ENCODE peak calls at places on chromosomes 7 and 10, in eight cellular contexts. One of them, this sample, is unnamed.

GRCh38 chr7:29107056-29107455 is 39.3 kb downstream of the CPVL start:
- DNase-seq in nucleus accumbens: no peak
- DNase-seq in stimulated activated CD4-positive, alpha-beta T cell treated with anti-CD3 and anti-CD28 coated beads, Interleukin-4, amount 100 ng/mL, for 1 hour: no peak
- DNase-seq in NCI-H1105 treated with DMSO at 0.1 percent for 48 hours: no peak
- DNase-seq in cardiac muscle cell: no peak
- DNase-seq in CD8-positive, alpha-beta memory T cell: no peak
- DNase-seq in brain pericyte: no peak
- DNase-seq in Jurkat, Clone E6-1: no peak
- DNase-seq in this sample: no peak

GRCh38 chr7:42238709-42239395 is 1.8 kb upstream of the GLI3 start:
- DNase-seq in NCI-H1105 treated with DMSO at 0.1 percent for 48 hours: no peak
- DNase-seq in nucleus accumbens: no peak
- DNase-seq in Jurkat, Clone E6-1: no peak
- DNase-seq in CD8-positive, alpha-beta memory T cell: no peak
- DNase-seq in brain pericyte: peak; percentile 45
- DNase-seq in cardiac muscle cell: no peak
- DNase-seq in stimulated activated CD4-positive, alpha-beta T cell treated with anti-CD3 and anti-CD28 coated beads, Interleukin-4, amount 100 ng/mL, for 1 hour: no peak
- DNase-seq in this sample: no peak

GRCh38 chr10:69901022-69901421 is 99.3 kb downstream of the COL13A1 start:
- DNase-seq in NCI-H1105 treated with DMSO at 0.1 percent for 48 hours: no peak
- DNase-seq in CD8-positive, alpha-beta memory T cell: no peak
- DNase-seq in stimulated activated CD4-positive, alpha-beta T cell treated with anti-CD3 and anti-CD28 coated beads, Interleukin-4, amount 100 ng/mL, for 1 hour: no peak
- DNase-seq in Jurkat, Clone E6-1: peak; percentile 92
- DNase-seq in cardiac muscle cell: no peak
- DNase-seq in brain pericyte: no peak
- DNase-seq in nucleus accumbens: no peak
- DNase-seq in this sample: no peak

GRCh38 chr7:119026391-119026790 is 801.9 kb downstream of the ANKRD7 start:
- DNase-seq in NCI-H1105 treated with DMSO at 0.1 percent for 48 hours: no peak
- DNase-seq in Jurkat, Clone E6-1: no peak
- DNase-seq in CD8-positive, alpha-beta memory T cell: no peak
- DNase-seq in brain pericyte: no peak
- DNase-seq in nucleus accumbens: no peak
- DNase-seq in stimulated activated CD4-positive, alpha-beta T cell treated with anti-CD3 and anti-CD28 coated beads, Interleukin-4, amount 100 ng/mL, for 1 hour: no peak
- DNase-seq in cardiac muscle cell: no peak
- DNase-seq in this sample: no peak

GRCh38 chr10:52491246-52492000 is 177.3 kb downstream of the DKK1 start:
- DNase-seq in brain pericyte: no peak
- DNase-seq in CD8-positive, alpha-beta memory T cell: no peak
- DNase-seq in nucleus accumbens: no peak
- DNase-seq in cardiac muscle cell: no peak
- DNase-seq in Jurkat, Clone E6-1: no peak
- DNase-seq in NCI-H1105 treated with DMSO at 0.1 percent for 48 hours: no peak
- DNase-seq in stimulated activated CD4-positive, alpha-beta T cell treated with anti-CD3 and anti-CD28 coated beads, Interleukin-4, amount 100 ng/mL, for 1 hour: no peak
- DNase-seq in this sample: no peak

GRCh38 chr7:69864283-69864682 is 266.0 kb downstream of the AUTS2 start:
- DNase-seq in NCI-H1105 treated with DMSO at 0.1 percent for 48 hours: peak; percentile 50
- DNase-seq in cardiac muscle cell: no peak
- DNase-seq in nucleus accumbens: no peak
- DNase-seq in stimulated activated CD4-positive, alpha-beta T cell treated with anti-CD3 and anti-CD28 coated beads, Interleukin-4, amount 100 ng/mL, for 1 hour: no peak
- DNase-seq in Jurkat, Clone E6-1: no peak
- DNase-seq in CD8-positive, alpha-beta memory T cell: no peak
- DNase-seq in brain pericyte: no peak
- DNase-seq in this sample: no peak

GRCh38 chr7:155344618-155345433 is 47.1 kb downstream of the INSIG1 start:
- DNase-seq in nucleus accumbens: peak; percentile 72
- DNase-seq in CD8-positive, alpha-beta memory T cell: peak; percentile 78
- DNase-seq in cardiac muscle cell: peak; percentile 82
- DNase-seq in NCI-H1105 treated with DMSO at 0.1 percent for 48 hours: peak; percentile 78
- DNase-seq in stimulated activated CD4-positive, alpha-beta T cell treated with anti-CD3 and anti-CD28 coated beads, Interleukin-4, amount 100 ng/mL, for 1 hour: peak; percentile 83
- DNase-seq in Jurkat, Clone E6-1: peak; percentile 78
- DNase-seq in brain pericyte: peak; percentile 36
- DNase-seq in this sample: peak; percentile 79

GRCh38 chr7:141156446-141156845 is 82.6 kb downstream of the TMEM178B start:
- DNase-seq in Jurkat, Clone E6-1: no peak
- DNase-seq in nucleus accumbens: no peak
- DNase-seq in cardiac muscle cell: no peak
- DNase-seq in NCI-H1105 treated with DMSO at 0.1 percent for 48 hours: no peak
- DNase-seq in brain pericyte: no peak
- DNase-seq in CD8-positive, alpha-beta memory T cell: no peak
- DNase-seq in stimulated activated CD4-positive, alpha-beta T cell treated with anti-CD3 and anti-CD28 coated beads, Interleukin-4, amount 100 ng/mL, for 1 hour: no peak
- DNase-seq in this sample: no peak

GRCh38 chr7:46461334-46461777 is 540.3 kb upstream of the IGFBP3 start:
- DNase-seq in CD8-positive, alpha-beta memory T cell: no peak
- DNase-seq in Jurkat, Clone E6-1: no peak
- DNase-seq in stimulated activated CD4-positive, alpha-beta T cell treated with anti-CD3 and anti-CD28 coated beads, Interleukin-4, amount 100 ng/mL, for 1 hour: no peak
- DNase-seq in NCI-H1105 treated with DMSO at 0.1 percent for 48 hours: no peak
- DNase-seq in nucleus accumbens: no peak
- DNase-seq in cardiac muscle cell: no peak
- DNase-seq in brain pericyte: no peak
- DNase-seq in this sample: no peak

GRCh38 chr7:112162161-112163020 is 43.8 kb downstream of the DOCK4 start:
- DNase-seq in Jurkat, Clone E6-1: no peak
- DNase-seq in CD8-positive, alpha-beta memory T cell: no peak
- DNase-seq in NCI-H1105 treated with DMSO at 0.1 percent for 48 hours: peak; percentile 65
- DNase-seq in stimulated activated CD4-positive, alpha-beta T cell treated with anti-CD3 and anti-CD28 coated beads, Interleukin-4, amount 100 ng/mL, for 1 hour: no peak
- DNase-seq in brain pericyte: peak; percentile 51
- DNase-seq in cardiac muscle cell: peak; percentile 68
- DNase-seq in nucleus accumbens: peak; percentile 79
- DNase-seq in this sample: no peak

GRCh38 chr10:113853577-113854018 is 284 bp downstream of the DCLRE1A start:
- DNase-seq in CD8-positive, alpha-beta memory T cell: no peak
- DNase-seq in Jurkat, Clone E6-1: no peak
- DNase-seq in stimulated activated CD4-positive, alpha-beta T cell treated with anti-CD3 and anti-CD28 coated beads, Interleukin-4, amount 100 ng/mL, for 1 hour: no peak
- DNase-seq in cardiac muscle cell: no peak
- DNase-seq in NCI-H1105 treated with DMSO at 0.1 percent for 48 hours: no peak
- DNase-seq in nucleus accumbens: no peak
- DNase-seq in brain pericyte: no peak
- DNase-seq in this sample: no peak

GRCh38 chr10:95485445-95485844 is 75.7 kb downstream of the SORBS1 start:
- DNase-seq in cardiac muscle cell: no peak
- DNase-seq in NCI-H1105 treated with DMSO at 0.1 percent for 48 hours: no peak
- DNase-seq in brain pericyte: no peak
- DNase-seq in stimulated activated CD4-positive, alpha-beta T cell treated with anti-CD3 and anti-CD28 coated beads, Interleukin-4, amount 100 ng/mL, for 1 hour: no peak
- DNase-seq in CD8-positive, alpha-beta memory T cell: no peak
- DNase-seq in nucleus accumbens: no peak
- DNase-seq in Jurkat, Clone E6-1: no peak
- DNase-seq in this sample: no peak

GRCh38 chr10:14468022-14468421 is 137.3 kb upstream of the FRMD4A start:
- DNase-seq in Jurkat, Clone E6-1: no peak
- DNase-seq in stimulated activated CD4-positive, alpha-beta T cell treated with anti-CD3 and anti-CD28 coated beads, Interleukin-4, amount 100 ng/mL, for 1 hour: no peak
- DNase-seq in cardiac muscle cell: no peak
- DNase-seq in nucleus accumbens: no peak
- DNase-seq in brain pericyte: no peak
- DNase-seq in NCI-H1105 treated with DMSO at 0.1 percent for 48 hours: peak; percentile 85
- DNase-seq in CD8-positive, alpha-beta memory T cell: no peak
- DNase-seq in this sample: no peak

GRCh38 chr10:60208676-60209269 is 180.9 kb downstream of the ANK3 start:
- DNase-seq in Jurkat, Clone E6-1: peak; percentile 9
- DNase-seq in NCI-H1105 treated with DMSO at 0.1 percent for 48 hours: peak; percentile 24
- DNase-seq in cardiac muscle cell: peak; percentile 54
- DNase-seq in brain pericyte: no peak
- DNase-seq in CD8-positive, alpha-beta memory T cell: no peak
- DNase-seq in nucleus accumbens: no peak
- DNase-seq in stimulated activated CD4-positive, alpha-beta T cell treated with anti-CD3 and anti-CD28 coated beads, Interleukin-4, amount 100 ng/mL, for 1 hour: no peak
- DNase-seq in this sample: no peak

GRCh38 chr10:49113741-49114141 is 1.6 kb downstream of the VSTM4 start:
- DNase-seq in Jurkat, Clone E6-1: no peak
- DNase-seq in stimulated activated CD4-positive, alpha-beta T cell treated with anti-CD3 and anti-CD28 coated beads, Interleukin-4, amount 100 ng/mL, for 1 hour: no peak
- DNase-seq in nucleus accumbens: no peak
- DNase-seq in brain pericyte: no peak
- DNase-seq in NCI-H1105 treated with DMSO at 0.1 percent for 48 hours: no peak
- DNase-seq in cardiac muscle cell: no peak
- DNase-seq in CD8-positive, alpha-beta memory T cell: no peak
- DNase-seq in this sample: no peak

GRCh38 chr10:71038234-71038633 is 149.9 kb upstream of the PCBD1 start:
- DNase-seq in CD8-positive, alpha-beta memory T cell: no peak
- DNase-seq in NCI-H1105 treated with DMSO at 0.1 percent for 48 hours: no peak
- DNase-seq in stimulated activated CD4-positive, alpha-beta T cell treated with anti-CD3 and anti-CD28 coated beads, Interleukin-4, amount 100 ng/mL, for 1 hour: no peak
- DNase-seq in nucleus accumbens: no peak
- DNase-seq in cardiac muscle cell: no peak
- DNase-seq in brain pericyte: no peak
- DNase-seq in Jurkat, Clone E6-1: no peak
- DNase-seq in this sample: no peak

GRCh38 chr10:105159268-105159667 is 518.2 kb downstream of the SORCS3 start:
- DNase-seq in Jurkat, Clone E6-1: no peak
- DNase-seq in NCI-H1105 treated with DMSO at 0.1 percent for 48 hours: no peak
- DNase-seq in brain pericyte: no peak
- DNase-seq in stimulated activated CD4-positive, alpha-beta T cell treated with anti-CD3 and anti-CD28 coated beads, Interleukin-4, amount 100 ng/mL, for 1 hour: no peak
- DNase-seq in nucleus accumbens: no peak
- DNase-seq in cardiac muscle cell: no peak
- DNase-seq in CD8-positive, alpha-beta memory T cell: no peak
- DNase-seq in this sample: no peak

GRCh38 chr7:157044943-157045660 is 34.6 kb upstream of the MNX1 start:
- DNase-seq in stimulated activated CD4-positive, alpha-beta T cell treated with anti-CD3 and anti-CD28 coated beads, Interleukin-4, amount 100 ng/mL, for 1 hour: no peak
- DNase-seq in Jurkat, Clone E6-1: no peak
- DNase-seq in nucleus accumbens: no peak
- DNase-seq in cardiac muscle cell: no peak
- DNase-seq in brain pericyte: no peak
- DNase-seq in NCI-H1105 treated with DMSO at 0.1 percent for 48 hours: no peak
- DNase-seq in CD8-positive, alpha-beta memory T cell: no peak
- DNase-seq in this sample: no peak

GRCh38 chr7:46071601-46072000 is 150.5 kb upstream of the IGFBP3 start:
- DNase-seq in cardiac muscle cell: no peak
- DNase-seq in nucleus accumbens: no peak
- DNase-seq in CD8-positive, alpha-beta memory T cell: no peak
- DNase-seq in Jurkat, Clone E6-1: no peak
- DNase-seq in stimulated activated CD4-positive, alpha-beta T cell treated with anti-CD3 and anti-CD28 coated beads, Interleukin-4, amount 100 ng/mL, for 1 hour: no peak
- DNase-seq in brain pericyte: no peak
- DNase-seq in NCI-H1105 treated with DMSO at 0.1 percent for 48 hours: no peak
- DNase-seq in this sample: no peak

GRCh38 chr10:1368772-1369171 is 312.6 kb downstream of the WDR37 start:
- DNase-seq in nucleus accumbens: peak; percentile 19
- DNase-seq in stimulated activated CD4-positive, alpha-beta T cell treated with anti-CD3 and anti-CD28 coated beads, Interleukin-4, amount 100 ng/mL, for 1 hour: peak; percentile 49
- DNase-seq in Jurkat, Clone E6-1: peak; percentile 44
- DNase-seq in CD8-positive, alpha-beta memory T cell: no peak
- DNase-seq in brain pericyte: no peak
- DNase-seq in cardiac muscle cell: peak; percentile 66
- DNase-seq in NCI-H1105 treated with DMSO at 0.1 percent for 48 hours: no peak
- DNase-seq in this sample: no peak

GRCh38 chr7:81659697-81660395 is 110.0 kb downstream of the HGF start:
- DNase-seq in nucleus accumbens: no peak
- DNase-seq in stimulated activated CD4-positive, alpha-beta T cell treated with anti-CD3 and anti-CD28 coated beads, Interleukin-4, amount 100 ng/mL, for 1 hour: no peak
- DNase-seq in brain pericyte: no peak
- DNase-seq in NCI-H1105 treated with DMSO at 0.1 percent for 48 hours: no peak
- DNase-seq in Jurkat, Clone E6-1: no peak
- DNase-seq in cardiac muscle cell: no peak
- DNase-seq in CD8-positive, alpha-beta memory T cell: no peak
- DNase-seq in this sample: no peak

GRCh38 chr7:105963038-105963667 is at the start of gene CDHR3:
- DNase-seq in NCI-H1105 treated with DMSO at 0.1 percent for 48 hours: no peak
- DNase-seq in cardiac muscle cell: no peak
- DNase-seq in Jurkat, Clone E6-1: no peak
- DNase-seq in nucleus accumbens: no peak
- DNase-seq in stimulated activated CD4-positive, alpha-beta T cell treated with anti-CD3 and anti-CD28 coated beads, Interleukin-4, amount 100 ng/mL, for 1 hour: no peak
- DNase-seq in CD8-positive, alpha-beta memory T cell: no peak
- DNase-seq in brain pericyte: no peak
- DNase-seq in this sample: no peak

GRCh38 chr10:31467791-31468535 is 148.9 kb downstream of the ZEB1 start:
- DNase-seq in nucleus accumbens: no peak
- DNase-seq in brain pericyte: no peak
- DNase-seq in cardiac muscle cell: no peak
- DNase-seq in Jurkat, Clone E6-1: no peak
- DNase-seq in stimulated activated CD4-positive, alpha-beta T cell treated with anti-CD3 and anti-CD28 coated beads, Interleukin-4, amount 100 ng/mL, for 1 hour: no peak
- DNase-seq in NCI-H1105 treated with DMSO at 0.1 percent for 48 hours: no peak
- DNase-seq in CD8-positive, alpha-beta memory T cell: no peak
- DNase-seq in this sample: no peak

GRCh38 chr10:69883256-69883655 is 81.5 kb downstream of the COL13A1 start:
- DNase-seq in Jurkat, Clone E6-1: no peak
- DNase-seq in NCI-H1105 treated with DMSO at 0.1 percent for 48 hours: no peak
- DNase-seq in cardiac muscle cell: no peak
- DNase-seq in stimulated activated CD4-positive, alpha-beta T cell treated with anti-CD3 and anti-CD28 coated beads, Interleukin-4, amount 100 ng/mL, for 1 hour: no peak
- DNase-seq in nucleus accumbens: no peak
- DNase-seq in CD8-positive, alpha-beta memory T cell: no peak
- DNase-seq in brain pericyte: no peak
- DNase-seq in this sample: no peak

GRCh38 chr7:130959743-130960207 is 225.8 kb upstream of the KLF14 start:
- DNase-seq in stimulated activated CD4-positive, alpha-beta T cell treated with anti-CD3 and anti-CD28 coated beads, Interleukin-4, amount 100 ng/mL, for 1 hour: no peak
- DNase-seq in NCI-H1105 treated with DMSO at 0.1 percent for 48 hours: no peak
- DNase-seq in CD8-positive, alpha-beta memory T cell: no peak
- DNase-seq in nucleus accumbens: no peak
- DNase-seq in cardiac muscle cell: no peak
- DNase-seq in brain pericyte: no peak
- DNase-seq in Jurkat, Clone E6-1: peak; percentile 55
- DNase-seq in this sample: peak; percentile 37

GRCh38 chr10:3563298-3563697 is 221.7 kb downstream of the KLF6 start:
- DNase-seq in NCI-H1105 treated with DMSO at 0.1 percent for 48 hours: no peak
- DNase-seq in CD8-positive, alpha-beta memory T cell: no peak
- DNase-seq in brain pericyte: no peak
- DNase-seq in stimulated activated CD4-positive, alpha-beta T cell treated with anti-CD3 and anti-CD28 coated beads, Interleukin-4, amount 100 ng/mL, for 1 hour: peak; percentile 28
- DNase-seq in cardiac muscle cell: no peak
- DNase-seq in nucleus accumbens: no peak
- DNase-seq in Jurkat, Clone E6-1: no peak
- DNase-seq in this sample: no peak

GRCh38 chr7:141754939-141755338 is 9.0 kb upstream of the TAS2R3 start:
- DNase-seq in Jurkat, Clone E6-1: peak; percentile 21
- DNase-seq in CD8-positive, alpha-beta memory T cell: no peak
- DNase-seq in cardiac muscle cell: peak; percentile 52
- DNase-seq in brain pericyte: no peak
- DNase-seq in NCI-H1105 treated with DMSO at 0.1 percent for 48 hours: no peak
- DNase-seq in stimulated activated CD4-positive, alpha-beta T cell treated with anti-CD3 and anti-CD28 coated beads, Interleukin-4, amount 100 ng/mL, for 1 hour: no peak
- DNase-seq in nucleus accumbens: no peak
- DNase-seq in this sample: peak; percentile 11

GRCh38 chr7:2826806-2827205 is 17.3 kb downstream of the GNA12 start:
- DNase-seq in cardiac muscle cell: no peak
- DNase-seq in brain pericyte: no peak
- DNase-seq in Jurkat, Clone E6-1: no peak
- DNase-seq in CD8-positive, alpha-beta memory T cell: no peak
- DNase-seq in nucleus accumbens: no peak
- DNase-seq in stimulated activated CD4-positive, alpha-beta T cell treated with anti-CD3 and anti-CD28 coated beads, Interleukin-4, amount 100 ng/mL, for 1 hour: no peak
- DNase-seq in NCI-H1105 treated with DMSO at 0.1 percent for 48 hours: no peak
- DNase-seq in this sample: no peak

GRCh38 chr10:12909836-12910185 is 91.7 kb downstream of the CCDC3 start:
- DNase-seq in NCI-H1105 treated with DMSO at 0.1 percent for 48 hours: no peak
- DNase-seq in CD8-positive, alpha-beta memory T cell: no peak
- DNase-seq in cardiac muscle cell: no peak
- DNase-seq in brain pericyte: no peak
- DNase-seq in nucleus accumbens: no peak
- DNase-seq in Jurkat, Clone E6-1: no peak
- DNase-seq in stimulated activated CD4-positive, alpha-beta T cell treated with anti-CD3 and anti-CD28 coated beads, Interleukin-4, amount 100 ng/mL, for 1 hour: no peak
- DNase-seq in this sample: no peak

GRCh38 chr7:138752568-138753518 is 45.0 kb upstream of the TMEM213 start:
- DNase-seq in Jurkat, Clone E6-1: peak; percentile 100
- DNase-seq in cardiac muscle cell: peak; percentile 53
- DNase-seq in brain pericyte: no peak
- DNase-seq in CD8-positive, alpha-beta memory T cell: peak; percentile 88
- DNase-seq in NCI-H1105 treated with DMSO at 0.1 percent for 48 hours: peak; percentile 86
- DNase-seq in stimulated activated CD4-positive, alpha-beta T cell treated with anti-CD3 and anti-CD28 coated beads, Interleukin-4, amount 100 ng/mL, for 1 hour: peak; percentile 79
- DNase-seq in nucleus accumbens: no peak
- DNase-seq in this sample: peak; percentile 98

GRCh38 chr7:118626739-118627138 is 402.2 kb downstream of the ANKRD7 start:
- DNase-seq in brain pericyte: no peak
- DNase-seq in NCI-H1105 treated with DMSO at 0.1 percent for 48 hours: no peak
- DNase-seq in CD8-positive, alpha-beta memory T cell: no peak
- DNase-seq in cardiac muscle cell: no peak
- DNase-seq in nucleus accumbens: no peak
- DNase-seq in Jurkat, Clone E6-1: no peak
- DNase-seq in stimulated activated CD4-positive, alpha-beta T cell treated with anti-CD3 and anti-CD28 coated beads, Interleukin-4, amount 100 ng/mL, for 1 hour: no peak
- DNase-seq in this sample: no peak

GRCh38 chr10:89702121-89702480 is 711 bp downstream of the KIF20B start:
- DNase-seq in cardiac muscle cell: no peak
- DNase-seq in Jurkat, Clone E6-1: no peak
- DNase-seq in nucleus accumbens: no peak
- DNase-seq in stimulated activated CD4-positive, alpha-beta T cell treated with anti-CD3 and anti-CD28 coated beads, Interleukin-4, amount 100 ng/mL, for 1 hour: no peak
- DNase-seq in brain pericyte: no peak
- DNase-seq in CD8-positive, alpha-beta memory T cell: no peak
- DNase-seq in NCI-H1105 treated with DMSO at 0.1 percent for 48 hours: no peak
- DNase-seq in this sample: no peak